ENCODE peak calls at places on chromosomes 16 and 17, in four cellular contexts. A, B, I and P are unnamed samples.

GRCh38 chr17:48520631-48521045 is 10.2 kb downstream of the HOXB1 start:
- DNase-seq in A (no peak), B (no peak), I (no peak), P (no peak)

GRCh38 chr16:88369447-88370008 is 13.2 kb upstream of the ZNF469 start:
- DNase-seq in A (no peak), B (no peak), I (no peak), P (no peak)

GRCh38 chr16:81374514-81374913 is 59.8 kb downstream of the GAN start:
- DNase-seq in A (no peak), B (no peak), I (no peak), P (no peak)

GRCh38 chr17:49364119-49364518 is 2.1 kb upstream of the ZNF652 start:
- DNase-seq in A (no peak), B (no peak), I (no peak), P (no peak)

GRCh38 chr17:77366558-77367245 is 225.9 kb downstream of the SEC14L1 start:
- DNase-seq in A (no peak), B (no peak), I (no peak), P (no peak)

GRCh38 chr17:63140255-63140654 is 174.2 kb downstream of the TANC2 start:
- DNase-seq in A (no peak), B (no peak), I (no peak), P (no peak)

GRCh38 chr16:78742501-78743283 is 643.2 kb downstream of the WWOX start:
- DNase-seq in A (no peak), B (peak; percentile 42), I (no peak), P (no peak)

GRCh38 chr16:30335598-30336474 is 19.3 kb downstream of the CD2BP2 start:
- DNase-seq in A (no peak), B (no peak), I (peak; percentile 96), P (no peak)

GRCh38 chr17:60354223-60354622 is 37.7 kb downstream of the USP32 start:
- DNase-seq in A (no peak), B (no peak), I (peak; percentile 38), P (no peak)

GRCh38 chr16:76343761-76344160 is 66.6 kb downstream of the CNTNAP4 start:
- DNase-seq in A (no peak), B (no peak), I (no peak), P (no peak)

GRCh38 chr16:88782454-88783390 is 2.3 kb downstream of the PIEZO1 start:
- DNase-seq in A (no peak), B (peak; percentile 46), I (no peak), P (no peak)

GRCh38 chr16:49972280-49972679 is 52.7 kb upstream of the CNEP1R1 start:
- DNase-seq in A (no peak), B (no peak), I (no peak), P (no peak)

GRCh38 chr17:14525551-14526455 is 224.9 kb downstream of the HS3ST3B1 start:
- DNase-seq in A (no peak), B (no peak), I (no peak), P (peak; percentile 22)

GRCh38 chr16:11258553-11259287 is 2.7 kb upstream of the SOCS1 start:
- DNase-seq in A (no peak), B (no peak), I (peak; percentile 65), P (no peak)

GRCh38 chr17:19645608-19646250 is 2.8 kb upstream of the ALDH3A2 start:
- DNase-seq in A (peak; percentile 40), B (peak; percentile 32), I (peak; percentile 29), P (peak; percentile 82)

GRCh38 chr17:28563475-28563874 is 7.8 kb downstream of the PIGS start:
- DNase-seq in A (no peak), B (no peak), I (peak; percentile 73), P (no peak)

GRCh38 chr17:28570716-28571254 is 539 bp downstream of the PIGS start:
- DNase-seq in A (peak; percentile 64), B (peak; percentile 70), I (peak; percentile 47), P (peak; percentile 55)

GRCh38 chr17:28571255-28572122 is at the start of gene PIGS:
- DNase-seq in A (peak; percentile 100), B (peak; percentile 98), I (peak; percentile 87), P (peak; percentile 98)

GRCh38 chr17:28569446-28569845 is 1.9 kb downstream of the PIGS start:
- DNase-seq in A (no peak), B (no peak), I (no peak), P (no peak)

GRCh38 chr17:28567604-28568003 is 3.7 kb downstream of the PIGS start:
- DNase-seq in A (no peak), B (no peak), I (no peak), P (no peak)
- TF ChIP-seq JUN in A (no peak), B (no peak), I (no peak), P (no peak)

DNA sequence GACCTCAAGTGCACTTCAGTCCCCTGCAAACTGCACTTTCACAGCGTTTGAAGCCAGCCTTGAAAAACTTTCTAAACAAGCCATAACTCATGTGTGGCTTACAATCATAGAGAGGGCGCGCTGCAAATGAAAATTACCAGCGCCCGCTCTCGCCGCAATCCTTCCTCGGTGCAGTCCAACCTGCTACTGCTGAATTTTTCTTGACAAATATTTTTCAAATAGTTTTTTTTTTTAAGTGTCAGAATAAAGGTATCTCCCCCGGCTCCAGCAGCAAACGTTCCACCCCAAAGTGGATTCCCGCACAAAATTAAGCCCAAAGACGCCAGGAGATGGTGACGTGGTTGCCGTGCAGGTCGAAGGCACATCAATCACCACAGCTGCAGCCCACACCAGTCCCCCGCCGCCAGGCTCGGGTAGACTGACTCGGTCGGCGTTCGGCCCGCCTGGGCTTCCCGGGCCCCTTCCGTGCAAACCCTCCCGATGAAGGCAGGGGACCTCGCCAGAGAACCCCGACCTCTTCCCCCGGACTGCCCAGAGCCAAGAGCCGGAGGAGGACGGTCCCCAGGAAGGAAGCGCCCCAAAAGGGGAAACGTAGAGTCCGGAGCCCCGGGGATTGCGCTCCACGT is 626 bp downstream of the GRB2 start:
- DNase-seq in A (peak; percentile 58), B (peak; percentile 47), I (no peak), P (peak; percentile 47)
- TF ChIP-seq ESRRA in A (no peak), B (no peak), I (peak; percentile 11), P (no peak)

DNA sequence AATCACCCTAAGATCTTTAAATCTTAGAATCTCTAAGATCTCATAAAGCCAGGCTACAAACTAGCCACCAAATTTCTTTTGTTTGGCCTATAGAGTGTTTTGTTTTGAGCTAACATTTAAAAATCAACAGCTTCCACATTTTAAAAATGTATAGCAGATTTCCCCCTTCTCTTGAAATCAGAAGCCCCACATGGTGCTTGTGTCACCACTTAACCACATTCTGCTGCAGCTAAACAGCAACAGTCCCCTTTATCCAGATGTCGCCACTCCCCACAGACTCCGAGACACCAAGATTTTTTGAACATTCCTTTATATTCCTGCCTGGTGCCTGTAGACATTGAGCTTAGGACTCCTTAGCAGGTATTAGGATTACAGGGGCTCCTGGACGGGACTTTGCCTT is 16.0 kb downstream of the GUCY2D start:
- DNase-seq in A (no peak), B (no peak), I (no peak), P (no peak)
- TF ChIP-seq JUN in A (no peak), B (no peak), I (no peak), P (no peak)

GRCh38 chr16:54203851-54204505 is 82.6 kb downstream of the IRX3 start:
- DNase-seq in A (no peak), B (no peak), I (peak; percentile 48), P (no peak)

GRCh38 chr16:54203384-54203783 is 83.2 kb downstream of the IRX3 start:
- DNase-seq in A (no peak), B (no peak), I (no peak), P (no peak)

GRCh38 chr16:54208262-54208661 is 78.3 kb downstream of the IRX3 start:
- DNase-seq in A (no peak), B (no peak), I (no peak), P (no peak)

GRCh38 chr16:54207837-54208236 is 78.8 kb downstream of the IRX3 start:
- DNase-seq in A (no peak), B (no peak), I (no peak), P (no peak)

GRCh38 chr16:54204756-54205155 is 81.8 kb downstream of the IRX3 start:
- DNase-seq in A (no peak), B (no peak), I (no peak), P (no peak)
- TF ChIP-seq ESRRA in A (no peak), B (no peak), I (no peak), P (no peak)

GRCh38 chr16:22727285-22728166 is 86.4 kb upstream of the HS3ST2 start:
- DNase-seq in A (no peak), B (no peak), I (no peak), P (no peak)

GRCh38 chr16:22726868-22727267 is 87.1 kb upstream of the HS3ST2 start:
- DNase-seq in A (no peak), B (no peak), I (no peak), P (no peak)

GRCh38 chr16:22719945-22720344 is 94.0 kb upstream of the HS3ST2 start:
- DNase-seq in A (no peak), B (no peak), I (no peak), P (no peak)

GRCh38 chr16:22721497-22722100 is 92.4 kb upstream of the HS3ST2 start:
- DNase-seq in A (no peak), B (no peak), I (no peak), P (no peak)
- TF ChIP-seq JUN in A (no peak), B (no peak), I (no peak), P (no peak)

DNA sequence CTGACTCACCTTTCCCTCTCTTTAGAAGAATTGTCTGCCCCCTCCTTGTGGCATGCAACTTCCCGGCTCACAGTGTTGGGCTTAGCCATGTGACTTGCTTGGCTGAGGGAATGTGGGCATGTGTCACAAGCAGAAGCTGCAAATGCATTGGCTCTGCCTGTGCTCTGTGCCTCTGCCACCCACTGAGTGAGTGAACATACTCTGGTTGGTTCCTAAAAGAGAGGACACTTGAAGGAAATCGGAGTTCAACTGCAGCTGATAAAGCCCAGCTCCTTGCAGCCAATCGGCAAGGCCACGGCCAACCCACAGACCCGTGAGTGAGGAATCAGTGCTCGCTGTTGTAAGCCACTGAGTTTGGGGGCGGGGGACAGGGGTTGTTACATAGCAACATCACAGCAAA is 10.9 kb upstream of the GINS2 start:
- DNase-seq in A (no peak), B (peak; percentile 38), I (no peak), P (no peak)
- TF ChIP-seq ESRRA in A (no peak), B (no peak), I (no peak), P (no peak)

DNA sequence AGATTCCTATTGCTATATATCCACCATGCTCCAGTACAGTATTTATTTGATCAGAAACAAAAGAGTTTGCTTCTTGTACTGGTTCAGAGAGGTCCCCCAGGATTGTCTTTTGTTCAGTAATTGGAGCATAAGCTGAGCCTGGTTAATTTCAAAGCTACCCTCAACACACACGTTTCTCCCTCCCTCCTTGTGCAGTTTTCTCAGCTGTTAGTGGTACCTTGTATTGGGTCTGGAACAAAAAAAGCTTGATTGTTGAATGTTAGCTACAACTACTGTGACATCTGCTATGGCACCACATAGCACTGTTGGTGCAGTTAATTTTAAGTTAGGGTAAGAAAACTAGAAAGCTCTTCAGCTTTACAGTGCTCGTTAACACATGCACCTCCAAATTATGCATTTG is 50.0 kb downstream of the NUP93 start:
- DNase-seq in A (no peak), B (no peak), I (no peak), P (no peak)
- TF ChIP-seq JUN in A (no peak), B (no peak), I (no peak), P (no peak)